ENCODE peak calls at places on chromosomes 3 and 15, in five cellular contexts. R is astrocyte of the spinal cord, B is psoas muscle, Z is esophagus squamous epithelium, Y is cardiac fibroblast. J is an unnamed sample.

GRCh38 chr15:40582726-40583246 is 11.3 kb upstream of the KNL1 start:
- DNase-seq in Y (no peak), R (peak; percentile 23), Z (no peak), B (no peak), J (no peak)

GRCh38 chr3:25945836-25946235 is 155.9 kb downstream of the OXSM start:
- DNase-seq in R (no peak), Z (no peak), Y (no peak), B (no peak), J (no peak)

GRCh38 chr15:94793641-94794040 is 562.3 kb downstream of the MCTP2 start:
- DNase-seq in B (no peak), Z (no peak), Y (no peak), R (peak; percentile 82), J (no peak)

GRCh38 chr15:45548753-45549520 is 26.4 kb upstream of the SLC30A4 start:
- DNase-seq in Y (no peak), B (no peak), Z (no peak), R (no peak), J (no peak)

GRCh38 chr15:76011611-76012010 is 613 bp downstream of the NRG4 start:
- DNase-seq in R (no peak), Z (no peak), B (no peak), Y (no peak), J (no peak)

GRCh38 chr3:9703736-9704342 is at the start of gene CPNE9:
- DNase-seq in Y (no peak), R (no peak), B (no peak), Z (no peak), J (no peak)

GRCh38 chr3:139577899-139578298 is 38.4 kb upstream of the RBP1 start:
- DNase-seq in Y (no peak), B (no peak), Z (no peak), R (no peak), J (no peak)

GRCh38 chr3:14143826-14144225 is 19.0 kb downstream of the TMEM43 start:
- DNase-seq in Z (no peak), Y (peak; percentile 98), B (no peak), R (peak; percentile 92), J (no peak)

GRCh38 chr3:103295974-103296570 is 861.3 kb downstream of the ZPLD1 start:
- DNase-seq in Z (no peak), Y (peak; percentile 1), R (peak; percentile 63), B (no peak), J (no peak)

GRCh38 chr15:87777054-87777498 is 479.5 kb downstream of the NTRK3 start:
- DNase-seq in Y (peak; percentile 38), Z (no peak), B (no peak), R (peak; percentile 80), J (no peak)

DNA sequence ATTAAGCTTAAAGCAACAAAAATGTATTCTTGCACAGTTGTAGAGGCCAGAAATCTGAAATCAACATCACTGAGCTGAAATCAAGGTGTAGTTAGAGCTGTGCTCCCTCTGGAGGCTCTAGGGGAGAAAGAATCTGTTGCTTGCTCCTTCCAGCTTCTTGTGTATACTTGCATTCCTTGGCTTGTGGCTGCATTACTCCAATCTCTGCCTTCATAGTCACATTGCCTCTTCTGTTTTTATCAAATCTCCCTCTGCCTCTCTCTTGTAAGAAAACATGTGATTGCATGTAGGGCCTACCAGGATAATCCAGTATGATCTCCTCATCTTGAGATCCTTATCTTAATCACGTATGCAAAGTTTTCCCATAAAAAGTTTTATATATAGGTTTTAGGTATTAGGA is 487.9 kb upstream of the SGO1 start:
- DNase-seq in B (no peak), Z (no peak), Y (no peak), R (no peak), J (no peak)
- TF ChIP-seq CTCF in B (no peak), Z (no peak), Y (no peak), R (peak; percentile 5), J (no peak)

DNA sequence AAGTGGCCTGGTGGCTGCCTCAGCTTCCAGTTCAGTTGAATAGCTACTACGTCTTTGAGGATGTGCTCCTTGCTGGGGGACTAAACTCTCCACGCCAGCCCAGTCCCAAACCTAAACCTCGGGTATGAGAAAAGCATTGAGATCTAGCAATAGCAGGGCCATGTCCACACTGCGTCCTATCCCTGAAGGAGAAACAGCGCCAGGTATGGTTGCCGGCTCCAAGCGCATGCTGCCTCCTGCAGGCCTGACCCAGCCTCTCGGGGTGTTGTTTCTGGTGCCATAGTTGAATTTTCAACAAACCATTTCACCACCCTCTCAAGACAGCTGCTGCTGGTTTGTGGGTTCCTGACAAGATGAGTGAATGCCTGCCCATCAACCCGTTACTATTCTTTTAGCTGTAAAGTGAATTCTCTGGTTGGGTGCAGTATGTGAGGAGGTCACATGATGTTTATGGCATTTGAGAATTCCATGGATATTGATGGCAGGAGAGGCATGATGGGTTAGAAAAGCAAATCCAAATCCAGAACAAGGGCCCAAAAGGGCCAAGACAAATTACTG is 13.0 kb upstream of the SLC28A1 start:
- DNase-seq in Y (no peak), B (no peak), R (no peak), Z (no peak), J (no peak)
- TF ChIP-seq CTCF in Y (no peak), B (no peak), R (peak; percentile 1), Z (no peak), J (peak; percentile 17)

DNA sequence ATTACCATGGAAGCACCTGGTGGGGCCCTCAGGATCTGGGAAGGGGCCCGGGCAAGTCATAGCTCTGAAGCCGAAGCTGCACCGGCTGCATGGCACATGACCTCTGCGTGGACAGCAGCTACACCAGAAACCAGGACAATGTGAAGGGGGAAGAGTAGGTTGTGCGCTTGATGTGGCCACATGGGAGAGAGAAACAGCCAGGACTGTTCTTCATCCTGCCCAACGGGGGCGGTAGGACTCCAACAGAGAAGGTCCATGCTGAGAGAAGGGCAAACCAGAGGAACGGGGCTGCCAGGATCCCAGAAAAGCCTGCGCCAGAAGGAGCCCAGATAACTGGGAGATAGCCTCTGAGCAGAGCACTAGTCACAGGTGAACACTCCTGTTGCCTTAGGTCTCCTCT is 54.9 kb upstream of the PRR20G start:
- DNase-seq in B (no peak), R (no peak), Z (no peak), Y (no peak), J (no peak)
- TF ChIP-seq CTCF in B (no peak), R (no peak), Z (no peak), Y (no peak), J (no peak)

GRCh38 chr3:48770187-48770502 is 53.1 kb upstream of the IP6K2 start:
- DNase-seq in Y (no peak), B (no peak), Z (no peak), R (no peak), J (no peak)

DNA sequence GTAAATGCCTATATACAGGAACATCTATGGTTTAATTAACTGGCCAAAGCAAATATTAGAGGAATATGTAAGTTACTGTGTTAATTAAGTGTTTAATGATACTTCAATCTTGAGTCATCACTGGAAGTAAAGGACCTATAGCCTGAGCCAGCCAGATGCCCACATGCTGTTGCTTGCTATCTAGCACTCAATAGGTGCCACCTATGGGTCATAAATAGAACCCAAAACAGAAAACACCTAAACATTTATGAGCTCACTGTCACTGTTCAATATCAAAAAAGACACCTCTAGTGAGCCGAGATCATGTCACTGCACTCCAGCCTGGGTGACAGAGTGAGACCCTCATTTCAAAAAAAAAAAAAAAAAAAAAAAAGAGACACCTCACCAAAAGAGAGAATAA is 48.4 kb upstream of the IP6K2 start:
- DNase-seq in Z (no peak), R (no peak), B (no peak), Y (peak; percentile 36), J (no peak)
- TF ChIP-seq CTCF in Z (peak; percentile 33), R (peak; percentile 10), B (no peak), Y (no peak), J (peak; percentile 30)

DNA sequence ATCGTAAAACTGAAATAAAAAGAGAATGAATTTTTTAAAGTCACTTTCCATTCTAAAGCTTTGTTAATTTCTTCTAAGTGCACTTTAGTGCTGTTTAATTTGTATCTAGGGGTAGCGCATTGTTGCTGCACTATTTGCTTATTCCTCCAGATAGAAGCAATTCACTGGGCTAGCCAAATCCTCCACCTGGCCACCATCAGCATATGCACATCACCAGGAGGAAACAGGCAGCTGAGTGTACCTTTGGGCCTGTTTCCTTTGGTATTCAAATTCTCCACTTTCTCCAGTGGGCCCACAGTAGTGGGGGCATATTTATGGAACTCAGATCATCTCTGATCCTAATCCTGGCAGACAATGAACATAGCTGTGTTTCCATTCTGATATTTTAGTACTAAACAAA is 29.8 kb upstream of the CPB1 start:
- DNase-seq in Y (no peak), Z (no peak), B (no peak), R (no peak), J (no peak)
- TF ChIP-seq CTCF in Y (no peak), Z (no peak), B (no peak), R (no peak), J (no peak)

GRCh38 chr3:115977866-115978265 is 354.6 kb downstream of the GAP43 start:
- DNase-seq in Z (no peak), B (no peak), Y (no peak), R (no peak), J (no peak)
- TF ChIP-seq CTCF in Z (no peak), B (no peak), Y (no peak), R (no peak), J (no peak)

DNA sequence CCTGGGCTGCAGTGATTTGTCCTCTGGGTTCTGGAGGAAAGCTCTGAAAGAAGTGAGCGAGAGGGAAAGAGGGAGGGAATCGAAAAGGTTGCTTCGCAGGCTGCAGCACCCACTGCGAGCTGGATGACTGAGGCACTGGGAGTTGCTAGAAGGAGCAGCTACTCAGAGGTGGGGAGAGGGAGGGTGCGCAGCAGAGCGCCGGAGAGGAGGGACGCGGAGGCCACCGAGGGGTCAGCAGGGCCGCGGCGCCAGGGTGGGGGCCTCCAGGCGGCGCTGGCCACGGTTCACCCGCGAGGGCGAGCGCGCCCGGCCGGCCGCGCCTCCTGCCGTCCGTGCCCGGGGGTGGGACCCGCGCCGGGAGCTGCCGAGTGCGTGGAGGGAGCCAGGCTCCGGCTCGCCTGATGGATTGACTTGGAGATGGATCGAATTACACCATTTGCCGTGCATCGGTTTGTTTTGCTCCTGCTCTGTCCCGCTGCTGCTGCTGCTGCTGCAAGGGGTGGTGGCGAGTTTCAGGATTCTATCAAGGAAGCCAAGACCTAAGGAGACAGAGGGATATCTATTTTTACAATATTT is at the start of gene SEMA6D:
- DNase-seq in Y (peak; percentile 71), B (peak; percentile 89), Z (no peak), R (peak; percentile 83), J (peak; percentile 75)
- TF ChIP-seq CTCF in Y (no peak), B (peak; percentile 63), Z (no peak), R (peak; percentile 19), J (peak; percentile 70)

GRCh38 chr3:85193565-85193964 is 234.8 kb downstream of the CADM2 start:
- DNase-seq in Z (no peak), R (no peak), B (no peak), Y (no peak), J (no peak)
- TF ChIP-seq CTCF in Z (no peak), R (no peak), B (no peak), Y (no peak), J (no peak)

GRCh38 chr15:77506311-77507150 is 85.8 kb downstream of the HMG20A start:
- DNase-seq in Z (no peak), B (peak; percentile 75), R (peak; percentile 52), Y (peak; percentile 85), J (peak; percentile 82)
- TF ChIP-seq CTCF in Z (no peak), B (no peak), R (peak; percentile 6), Y (no peak), J (peak; percentile 31)